ENCODE peak calls at places on chromosomes 4 and X, in ten cellular contexts. H is small intestine; F is amygdala; C is stimulated activated CD8-positive, alpha-beta memory T cell treated with anti-CD3 and anti-CD28 coated beads, Interleukin-2, amount 100 ng/mL, for 48 hours; U is HL-60; B is non-pigmented ciliary epithelial cell; O is AG04450; N is chondrocyte; V is amniotic epithelial cell; Y is activated gamma-delta T cell treated with anti-CD3 and anti-CD28 coated beads, Interleukin-2, amount 50 U/mL, for 16 hours. R is an unnamed sample.

GRCh38 chr4:4344915-4345527 is 41.9 kb upstream of the NSG1 start:
- DNase-seq in O (no peak), N (no peak), U (no peak), Y (no peak), B (no peak), C (no peak), H (no peak), V (no peak), F (no peak), R (no peak)

GRCh38 chrX:39773150-39773549 is 324.6 kb downstream of the BCOR start:
- DNase-seq in U (no peak), F (no peak), C (no peak), O (no peak), H (no peak), Y (no peak), B (no peak), N (no peak), V (no peak), R (no peak)

GRCh38 chr4:169399976-169400767 is 129.4 kb upstream of the SH3RF1 start:
- DNase-seq in U (no peak), Y (no peak), H (no peak), F (no peak), O (no peak), V (no peak), N (no peak), C (no peak), B (no peak), R (no peak)

GRCh38 chrX:41616935-41617334 is 71.8 kb upstream of the GPR34 start:
- DNase-seq in N (no peak), O (no peak), U (no peak), Y (no peak), V (peak), H (no peak), C (no peak), B (no peak), F (no peak), R (no peak)

GRCh38 chr4:73904491-73904890 is 35.3 kb downstream of the CXCL1 start:
- DNase-seq in N (no peak), U (no peak), C (no peak), B (no peak), O (no peak), H (no peak), F (no peak), V (peak), Y (no peak), R (no peak)

GRCh38 chr4:84501721-84502267 is 2.7 kb upstream of the NKX6-1 start:
- DNase-seq in Y (no peak), B (no peak), N (no peak), H (no peak), F (no peak), O (no peak), U (no peak), C (no peak), V (no peak), R (no peak)

GRCh38 chr4:19381068-19381467 is 870.6 kb upstream of the SLIT2 start:
- DNase-seq in U (no peak), F (no peak), V (peak), N (no peak), C (no peak), H (no peak), B (peak), O (peak), Y (no peak), R (no peak)

GRCh38 chrX:58025979-58026378 is 115.7 kb upstream of the ZXDA start:
- DNase-seq in U (no peak), B (no peak), H (peak), Y (no peak), F (no peak), V (peak), O (no peak), C (no peak), N (no peak), R (peak)

GRCh38 chr4:169957785-169958184 is 68.4 kb downstream of the MFAP3L start:
- DNase-seq in Y (no peak), O (no peak), H (no peak), C (no peak), N (no peak), U (no peak), B (no peak), V (no peak), F (no peak), R (no peak)